ENCODE peak calls at places on chromosomes 2 and 18, in four cellular contexts. L is A549, A is GM12878, V is esophagus squamous epithelium. I is an unnamed sample.

GRCh38 chr2:43348904-43349725 is 122.7 kb upstream of the ZFP36L2 start:
- DNase-seq in L (no peak), A (no peak), V (no peak), I (no peak)

GRCh38 chr2:20227894-20228505 is 3.1 kb upstream of the SDC1 start:
- DNase-seq in L (no peak), A (no peak), V (no peak), I (no peak)

GRCh38 chr2:224711859-224712258 is 4.3 kb downstream of the CCDC195 start:
- DNase-seq in L (no peak), A (no peak), V (no peak), I (no peak)

GRCh38 chr2:190535586-190535985 is 1.1 kb upstream of the NEMP2 start:
- DNase-seq in L (no peak), A (no peak), V (no peak), I (peak; percentile 29)

GRCh38 chr2:152458441-152458940 is 123.5 kb downstream of the FMNL2 start:
- DNase-seq in L (no peak), A (no peak), V (no peak), I (no peak)

GRCh38 chr2:30232027-30232800 is 880 bp downstream of the LBH start:
- DNase-seq in L (peak; percentile 75), A (no peak), V (no peak), I (peak; percentile 92)

GRCh38 chr2:70992945-70993688 is 1.6 kb downstream of the TEX261 start:
- DNase-seq in L (no peak), A (no peak), V (no peak), I (peak; percentile 20)

GRCh38 chr2:103739216-103739615 is 977.4 kb downstream of the TMEM182 start:
- DNase-seq in L (no peak), A (no peak), V (no peak), I (no peak)

GRCh38 chr2:234705108-234705507 is 208.2 kb upstream of the ARL4C start:
- DNase-seq in L (no peak), A (no peak), V (no peak), I (no peak)

GRCh38 chr2:207902822-207903221 is 122.5 kb downstream of the PLEKHM3 start:
- DNase-seq in L (no peak), A (no peak), V (no peak), I (no peak)

GRCh38 chr2:164826293-164827243 is 15.1 kb downstream of the COBLL1 start:
- DNase-seq in L (no peak), A (no peak), V (no peak), I (peak; percentile 44)

GRCh38 chr2:75012080-75012479 is 53.6 kb downstream of the POLE4 start:
- DNase-seq in L (no peak), A (no peak), V (no peak), I (no peak)

GRCh38 chr2:112584134-112584890 is at the start of gene CHCHD5:
- DNase-seq in L (peak; percentile 97), A (peak; percentile 81), V (peak; percentile 88), I (peak; percentile 96)
- TF ChIP-seq POLR2A in L (peak; percentile 57), A (peak; percentile 83), V (peak; percentile 59), I (peak; percentile 92)

DNA sequence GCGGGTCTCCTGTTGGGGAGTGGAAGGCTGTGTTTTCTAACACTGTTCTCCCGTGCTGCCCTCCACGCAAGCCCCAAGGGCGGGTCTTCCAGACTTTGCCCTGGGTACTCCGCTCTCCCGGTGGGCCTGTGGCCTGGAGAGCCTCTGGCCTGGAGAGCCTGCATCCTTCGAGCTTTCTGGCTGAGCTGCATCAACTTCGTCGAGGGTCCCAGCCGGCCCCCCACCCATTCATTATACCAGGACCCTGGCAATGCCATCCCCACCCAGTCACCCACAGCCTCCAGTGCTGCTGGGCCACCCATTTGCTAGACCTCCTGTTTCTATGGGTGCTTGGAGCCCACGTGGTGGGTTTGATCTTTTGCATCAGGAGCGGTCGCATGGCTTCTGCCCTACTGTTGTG is 102.2 kb downstream of the PTGR3 start:
- DNase-seq in L (no peak), A (no peak), V (no peak), I (no peak)
- TF ChIP-seq POLR2A in L (no peak), A (no peak), V (no peak), I (no peak)

DNA sequence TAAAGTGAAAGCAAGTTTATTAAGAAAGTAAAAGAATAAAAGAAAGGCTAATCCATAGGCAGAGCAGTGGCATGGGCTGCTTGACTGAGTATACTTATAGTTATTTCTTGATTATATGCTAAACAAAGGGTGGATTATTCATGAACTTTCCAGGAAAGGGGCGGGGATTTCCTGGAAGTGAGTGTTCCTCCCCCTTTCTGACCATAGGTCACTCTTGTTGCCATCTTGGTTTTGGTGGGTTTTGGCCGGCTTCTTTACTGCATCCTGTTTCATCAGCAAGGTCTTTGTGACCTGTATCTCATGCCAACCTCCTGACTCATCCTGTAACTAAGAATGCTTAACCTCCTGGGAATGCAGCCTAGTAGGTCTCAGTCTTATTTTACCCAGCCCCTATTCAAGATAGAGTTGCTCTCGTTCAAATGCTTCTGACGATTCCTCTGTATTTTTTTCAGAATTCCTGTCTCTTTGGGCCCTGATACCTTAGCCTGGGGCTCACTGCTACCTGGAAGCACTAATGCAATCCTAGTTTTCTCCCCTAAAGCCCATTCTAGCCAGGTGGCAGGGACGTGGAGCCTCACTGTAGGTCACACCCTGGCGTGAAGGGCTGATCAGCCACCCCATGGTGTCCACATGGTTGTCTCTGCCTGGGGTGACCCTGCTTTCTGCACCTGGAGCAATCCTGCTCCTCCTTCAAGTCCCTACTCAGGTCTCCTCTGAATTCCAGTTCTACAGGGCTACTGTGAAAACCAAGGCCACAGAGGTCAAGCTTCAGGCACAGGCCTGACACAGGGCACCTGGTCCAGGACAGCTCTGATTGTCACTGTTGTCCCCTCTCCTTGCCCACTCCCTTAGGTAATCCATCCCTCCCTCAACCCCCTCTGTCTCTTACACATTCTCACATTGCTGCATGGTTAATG is 6.0 kb upstream of the SLC35F6 start:
- DNase-seq in L (peak; percentile 98), A (peak; percentile 73), V (no peak), I (peak; percentile 72)
- TF ChIP-seq POLR2A in L (no peak), A (no peak), V (no peak), I (no peak)

GRCh38 chr2:4675295-4675694 is 971.9 kb downstream of the DCDC2C start:
- DNase-seq in L (no peak), A (no peak), V (no peak), I (no peak)

GRCh38 chr2:4674007-4674406 is 970.6 kb downstream of the DCDC2C start:
- DNase-seq in L (no peak), A (no peak), V (no peak), I (no peak)

GRCh38 chr2:4670331-4670730 is 967.0 kb downstream of the DCDC2C start:
- DNase-seq in L (no peak), A (no peak), V (no peak), I (no peak)

GRCh38 chr2:4668381-4668780 is 965.0 kb downstream of the DCDC2C start:
- DNase-seq in L (no peak), A (no peak), V (no peak), I (no peak)

GRCh38 chr2:4673025-4673489 is 969.7 kb downstream of the DCDC2C start:
- DNase-seq in L (peak; percentile 72), A (no peak), V (no peak), I (no peak)
- TF ChIP-seq POLR2A in L (no peak), A (no peak), V (no peak), I (no peak)

DNA sequence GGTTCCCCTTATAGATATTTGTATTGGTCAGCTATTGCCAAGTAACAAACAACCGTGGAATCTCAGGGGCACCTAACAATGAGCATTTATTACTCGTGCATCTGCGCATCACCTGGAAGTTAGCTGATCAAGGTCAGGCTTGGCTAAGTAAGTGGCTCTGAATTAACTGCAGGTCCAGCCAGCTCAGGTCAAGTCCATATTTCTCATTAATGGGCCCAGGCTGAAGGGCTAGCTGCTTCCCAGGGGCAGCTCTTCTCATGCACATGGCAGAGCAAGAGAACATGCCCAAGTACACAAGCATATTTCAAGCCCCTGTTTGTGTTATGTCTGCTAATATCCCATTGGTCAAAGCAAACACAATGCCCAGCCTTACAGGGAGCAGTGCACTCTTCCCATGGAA is 7.8 kb upstream of the DGUOK start:
- DNase-seq in L (no peak), A (no peak), V (no peak), I (no peak)
- TF ChIP-seq POLR2A in L (no peak), A (no peak), V (no peak), I (no peak)

GRCh38 chr2:96771792-96772618 is 11.3 kb downstream of the CNNM4 start:
- DNase-seq in L (no peak), A (no peak), V (no peak), I (no peak)
- TF ChIP-seq POLR2A in L (no peak), A (no peak), V (no peak), I (no peak)

DNA sequence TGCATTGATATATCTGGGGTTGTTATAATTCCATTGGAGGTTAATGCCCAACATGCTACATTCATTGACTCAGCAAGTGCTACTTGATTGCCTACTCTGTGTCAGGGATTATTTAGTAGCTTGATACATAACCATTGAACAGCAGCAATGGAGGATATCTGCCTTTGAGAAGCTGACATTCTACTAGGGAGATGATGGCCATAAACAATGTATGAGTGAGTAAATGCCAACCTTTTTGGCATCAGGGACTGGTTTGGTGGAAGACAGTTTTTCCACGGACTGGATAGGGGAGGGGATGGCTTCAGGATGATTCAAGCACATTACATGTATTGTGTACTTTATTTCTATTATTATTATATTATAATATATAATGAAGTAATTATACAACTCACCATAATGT is 31.9 kb upstream of the TOGARAM2 start:
- DNase-seq in L (no peak), A (no peak), V (no peak), I (no peak)
- TF ChIP-seq POLR2A in L (no peak), A (no peak), V (no peak), I (no peak)

DNA sequence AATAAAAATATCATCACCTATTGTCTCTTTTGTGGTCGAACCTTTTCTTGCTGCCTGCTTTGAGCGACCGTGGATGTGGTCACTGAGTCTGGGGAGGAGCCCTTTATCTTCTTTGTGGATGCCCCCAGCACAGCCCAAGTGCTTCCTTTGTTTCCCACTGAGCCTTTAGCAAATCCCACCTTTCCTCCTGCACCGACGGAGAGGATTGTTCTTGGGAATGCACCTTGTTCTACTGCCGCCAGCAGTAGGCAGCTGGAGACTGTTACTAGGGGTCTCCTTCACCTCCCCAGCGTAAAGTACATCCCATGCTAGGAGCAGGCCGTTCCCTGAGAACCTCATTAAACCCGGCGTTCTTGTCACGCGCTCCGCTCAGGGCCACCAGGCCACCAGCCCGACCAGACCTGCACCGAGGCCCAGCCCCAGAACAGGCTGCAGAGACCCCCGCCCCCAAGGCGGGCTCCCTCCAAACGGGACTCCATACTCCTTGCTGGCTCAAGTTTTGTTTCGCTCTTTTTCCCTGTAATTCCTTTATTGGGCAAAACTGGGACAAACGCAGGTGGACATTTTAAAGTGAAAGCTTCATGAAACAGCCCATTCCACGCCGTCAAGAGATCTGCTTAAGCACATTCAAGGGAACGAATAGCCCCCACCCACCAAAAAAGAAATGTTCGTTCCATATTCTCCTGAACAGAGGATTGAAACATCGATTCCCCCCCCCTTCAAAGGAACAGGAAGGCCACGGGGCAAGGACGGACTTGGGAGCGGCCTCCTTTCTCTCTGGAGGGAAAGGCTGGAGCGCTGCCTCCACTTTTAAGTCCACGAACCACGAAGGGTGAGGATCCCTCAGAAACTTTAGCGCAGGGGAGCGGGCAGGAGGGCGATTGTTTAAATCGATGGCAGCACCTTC is 1.1 kb upstream of the MAT2A start:
- DNase-seq in L (peak; percentile 56), A (no peak), V (no peak), I (peak; percentile 74)
- TF ChIP-seq POLR2A in L (peak; percentile 40), A (peak; percentile 67), V (peak; percentile 22), I (no peak)